ENCODE peak calls at places on chromosomes 12 and 14, in nine cellular contexts. Y is choroid plexus epithelial cell, B is naive B cell, A is GM06990, T is Daoy, N is astrocyte of the spinal cord, J is AG04450, W is T-helper 2 cell, S is amniotic stem cell. F is an unnamed sample.

GRCh38 chr14:100454437-100454836 is 131.3 kb downstream of the SLC25A47 start:
- DNase-seq in Y (no peak), B (no peak), A (no peak), T (no peak), N (no peak), J (no peak), W (no peak), S (no peak), F (no peak)

GRCh38 chr14:93879362-93879983 is 47.7 kb upstream of the FAM181A start:
- DNase-seq in Y (no peak), B (no peak), A (no peak), T (no peak), N (no peak), J (no peak), W (no peak), S (no peak), F (no peak)

GRCh38 chr12:68483592-68484373 is 126.9 kb upstream of the RAP1B start:
- DNase-seq in Y (peak; percentile 71), B (no peak), A (no peak), T (no peak), N (peak; percentile 18), J (no peak), W (no peak), S (no peak), F (no peak)

GRCh38 chr12:91889970-91890369 is 255.7 kb downstream of the BTG1 start:
- DNase-seq in Y (no peak), B (no peak), A (no peak), T (no peak), N (no peak), J (no peak), W (no peak), S (no peak), F (no peak)

GRCh38 chr12:56029666-56030293 is 8.9 kb downstream of the IKZF4 start:
- DNase-seq in Y (peak; percentile 78), B (peak; percentile 41), A (no peak), T (peak; percentile 51), N (peak; percentile 59), J (no peak), W (no peak), S (peak; percentile 61), F (peak; percentile 84)

GRCh38 chr14:84343637-84344036 is 1186.3 kb upstream of the FLRT2 start:
- DNase-seq in Y (peak; percentile 85), B (no peak), A (no peak), T (no peak), N (peak; percentile 48), J (peak; percentile 21), W (no peak), S (no peak), F (no peak)

GRCh38 chr14:31727797-31728196 is 166.6 kb downstream of the NUBPL start:
- DNase-seq in Y (no peak), B (no peak), A (no peak), T (no peak), N (no peak), J (no peak), W (no peak), S (no peak), F (no peak)

GRCh38 chr14:24195186-24196070 is at the start of gene TM9SF1:
- DNase-seq in Y (peak; percentile 92), B (peak; percentile 91), A (peak; percentile 93), T (peak; percentile 95), N (peak; percentile 92), J (peak; percentile 64), W (peak; percentile 80), S (peak; percentile 28), F (peak; percentile 97)

GRCh38 chr12:118925407-118926202 is 55.7 kb upstream of the SRRM4 start:
- DNase-seq in Y (no peak), B (no peak), A (no peak), T (no peak), N (no peak), J (no peak), W (no peak), S (no peak), F (no peak)